ENCODE peak calls at places on chromosomes 16 and 17, in four cellular contexts. Q, K, M and R are unnamed samples.

GRCh38 chr17:74777884-74778490 is 1.8 kb upstream of the NAT9 start:
- DNase-seq in Q (no peak), K (no peak), M (no peak), R (no peak)

GRCh38 chr16:86134802-86135461 is 236.0 kb downstream of the IRF8 start:
- DNase-seq in Q (no peak), K (peak; percentile 81), M (no peak), R (no peak)

GRCh38 chr17:57612202-57613071 is 132.7 kb downstream of the CCDC182 start:
- DNase-seq in Q (no peak), K (no peak), M (no peak), R (no peak)

GRCh38 chr16:14155572-14156213 is 84.6 kb downstream of the MRTFB start:
- DNase-seq in Q (peak; percentile 7), K (no peak), M (no peak), R (no peak)

GRCh38 chr16:14502932-14503741 is 126.9 kb downstream of the PARN start:
- DNase-seq in Q (no peak), K (no peak), M (no peak), R (no peak)

GRCh38 chr16:54342966-54343365 is 56.4 kb upstream of the IRX3 start:
- DNase-seq in Q (peak; percentile 37), K (no peak), M (no peak), R (no peak)

GRCh38 chr16:31365131-31365865 is 10.3 kb downstream of the ITGAX start:
- DNase-seq in Q (no peak), K (no peak), M (no peak), R (no peak)

GRCh38 chr17:31907342-31907975 is 6.0 kb upstream of the UTP6 start:
- DNase-seq in Q (peak; percentile 77), K (no peak), M (no peak), R (peak; percentile 45)

GRCh38 chr17:21171309-21171922 is 42.5 kb downstream of the TMEM11 start:
- DNase-seq in Q (no peak), K (no peak), M (no peak), R (no peak)

GRCh38 chr16:47774661-47775060 is 313.5 kb downstream of the PHKB start:
- DNase-seq in Q (peak; percentile 26), K (peak; percentile 48), M (no peak), R (no peak)

DNA sequence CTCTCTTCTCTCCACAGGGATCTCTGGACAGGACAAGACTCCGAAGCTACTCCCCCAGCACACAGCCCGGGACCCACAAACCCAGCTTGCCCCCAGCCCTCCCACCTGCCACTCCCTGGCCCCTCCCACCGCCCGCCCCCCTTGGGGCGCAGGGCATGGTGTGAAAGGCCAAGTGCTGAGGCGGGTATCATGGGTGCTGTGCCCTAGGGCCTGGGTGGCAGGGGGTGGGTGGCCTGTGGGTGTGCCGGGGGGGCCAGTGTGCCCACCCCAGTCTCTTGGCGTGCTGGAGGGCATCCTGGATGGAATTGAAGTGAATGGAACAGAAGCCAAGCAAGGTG is 11.4 kb downstream of the THRA start:
- DNase-seq in Q (no peak), K (no peak), M (no peak), R (no peak)
- H3K4me1 ChIP-seq in Q (peaks cover 79% of the 10 kb centered on the region), K (peaks cover 40% of the 10 kb centered on the region), M (peaks cover 89% of the 10 kb centered on the region), R (peaks cover 15% of the 10 kb centered on the region)

GRCh38 chr17:80313160-80313829 is 52.6 kb downstream of the RNF213 start:
- DNase-seq in Q (no peak), K (no peak), M (no peak), R (no peak)

GRCh38 chr17:80312621-80313135 is 52.0 kb downstream of the RNF213 start:
- DNase-seq in Q (no peak), K (no peak), M (no peak), R (peak; percentile 53)

GRCh38 chr17:80307994-80308671 is 47.5 kb downstream of the RNF213 start:
- DNase-seq in Q (no peak), K (no peak), M (no peak), R (peak; percentile 53)

GRCh38 chr17:80311216-80311827 is 50.7 kb downstream of the RNF213 start:
- DNase-seq in Q (no peak), K (no peak), M (no peak), R (peak; percentile 44)

DNA sequence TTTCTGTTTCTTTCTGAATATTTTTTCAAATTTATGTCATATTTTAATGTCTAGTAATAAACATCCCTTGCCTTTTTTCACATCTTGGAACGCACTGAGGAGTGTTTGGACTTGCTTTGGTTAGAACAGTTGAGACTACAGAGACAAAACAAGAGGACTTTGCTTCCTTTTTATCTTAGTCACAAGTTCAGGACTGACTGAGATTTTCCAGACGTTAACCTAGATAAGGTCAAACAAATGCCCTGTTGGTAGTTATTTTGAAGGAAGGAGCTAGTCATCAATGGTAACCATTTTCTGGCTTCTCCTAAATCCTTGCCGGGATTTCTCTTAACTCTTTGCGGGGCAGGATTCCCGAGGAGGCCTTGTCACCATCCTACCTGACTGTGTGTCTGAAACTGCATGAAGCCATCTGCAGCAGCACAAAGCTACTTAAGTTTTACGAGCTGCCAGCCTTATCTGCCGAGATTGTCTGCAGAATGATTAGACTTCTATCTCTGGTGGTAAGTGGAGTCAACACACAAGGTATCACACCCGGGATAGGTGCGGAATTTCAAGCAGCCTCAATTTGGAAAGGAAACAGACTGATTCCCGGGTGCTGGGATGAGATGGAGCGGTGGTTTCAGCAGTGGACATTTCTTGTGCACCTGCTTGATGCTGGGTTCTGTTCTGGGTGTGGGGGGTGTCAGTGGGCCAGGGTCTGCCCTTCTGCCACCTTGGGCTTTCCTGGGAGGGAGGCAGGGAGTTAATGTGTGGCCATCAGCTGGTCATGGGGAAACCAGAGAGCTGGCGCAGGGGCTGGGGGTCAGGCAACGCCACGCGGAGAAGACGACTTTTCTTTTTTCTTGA is 48.2 kb downstream of the RNF213 start:
- DNase-seq in Q (no peak), K (no peak), M (no peak), R (no peak)
- H3K4me3 ChIP-seq in Q (no peak overlapping the region), K (no peak overlapping the region), M (no peak overlapping the region), R (no peak overlapping the region)

GRCh38 chr17:64687959-64688358 is 25.9 kb upstream of the SMURF2 start:
- DNase-seq in Q (no peak), K (no peak), M (no peak), R (no peak)
- H3K4me1 ChIP-seq in Q (peaks cover 10% of the 10 kb centered on the region), K (peaks cover 58% of the 10 kb centered on the region), M (no peaks in the 10 kb centered on the region), R (no peaks in the 10 kb centered on the region)

GRCh38 chr16:58815188-58815888 is 81.2 kb upstream of the GOT2 start:
- DNase-seq in Q (no peak), K (no peak), M (no peak), R (no peak)

GRCh38 chr16:58820359-58820758 is 86.2 kb upstream of the GOT2 start:
- DNase-seq in Q (no peak), K (no peak), M (no peak), R (no peak)

GRCh38 chr16:58809213-58809612 is 75.1 kb upstream of the GOT2 start:
- DNase-seq in Q (no peak), K (no peak), M (no peak), R (no peak)

DNA sequence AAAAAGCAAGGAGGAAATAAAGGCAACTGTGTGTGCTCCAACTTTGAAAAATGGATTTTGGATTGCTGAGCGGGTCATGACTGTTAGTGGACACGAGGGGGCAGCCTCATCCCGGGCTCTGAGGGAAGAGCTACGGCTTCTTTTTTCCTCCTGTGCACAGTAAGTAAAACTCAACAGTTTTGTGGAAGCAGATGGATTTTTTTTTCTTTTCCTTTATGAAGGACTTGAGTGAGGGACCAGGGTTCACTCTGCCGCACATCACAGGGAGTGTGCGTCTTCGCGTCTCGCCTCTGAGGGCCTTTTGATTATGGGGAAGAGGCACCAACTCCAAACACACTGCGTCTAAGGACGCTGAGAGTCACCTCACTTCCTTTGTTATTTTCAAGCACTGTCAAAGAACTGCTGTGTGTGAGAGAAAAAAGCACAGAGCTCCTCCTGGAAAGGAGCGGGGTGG is 80.3 kb upstream of the GOT2 start:
- DNase-seq in Q (peak; percentile 77), K (no peak), M (peak; percentile 23), R (peak; percentile 24)
- H3K4me3 ChIP-seq in Q (peak overlapping the region; percentile 67), K (no peak overlapping the region), M (peak overlapping the region; percentile 54), R (peak overlapping the region; percentile 29)

GRCh38 chr16:593406-593805 is 3.5 kb downstream of the RAB40C start:
- DNase-seq in Q (no peak), K (no peak), M (no peak), R (no peak)
- H3K4me1 ChIP-seq in Q (peaks cover 27% of the 10 kb centered on the region), K (peaks cover 10% of the 10 kb centered on the region), M (peaks cover 46% of the 10 kb centered on the region), R (peaks cover 34% of the 10 kb centered on the region)

DNA sequence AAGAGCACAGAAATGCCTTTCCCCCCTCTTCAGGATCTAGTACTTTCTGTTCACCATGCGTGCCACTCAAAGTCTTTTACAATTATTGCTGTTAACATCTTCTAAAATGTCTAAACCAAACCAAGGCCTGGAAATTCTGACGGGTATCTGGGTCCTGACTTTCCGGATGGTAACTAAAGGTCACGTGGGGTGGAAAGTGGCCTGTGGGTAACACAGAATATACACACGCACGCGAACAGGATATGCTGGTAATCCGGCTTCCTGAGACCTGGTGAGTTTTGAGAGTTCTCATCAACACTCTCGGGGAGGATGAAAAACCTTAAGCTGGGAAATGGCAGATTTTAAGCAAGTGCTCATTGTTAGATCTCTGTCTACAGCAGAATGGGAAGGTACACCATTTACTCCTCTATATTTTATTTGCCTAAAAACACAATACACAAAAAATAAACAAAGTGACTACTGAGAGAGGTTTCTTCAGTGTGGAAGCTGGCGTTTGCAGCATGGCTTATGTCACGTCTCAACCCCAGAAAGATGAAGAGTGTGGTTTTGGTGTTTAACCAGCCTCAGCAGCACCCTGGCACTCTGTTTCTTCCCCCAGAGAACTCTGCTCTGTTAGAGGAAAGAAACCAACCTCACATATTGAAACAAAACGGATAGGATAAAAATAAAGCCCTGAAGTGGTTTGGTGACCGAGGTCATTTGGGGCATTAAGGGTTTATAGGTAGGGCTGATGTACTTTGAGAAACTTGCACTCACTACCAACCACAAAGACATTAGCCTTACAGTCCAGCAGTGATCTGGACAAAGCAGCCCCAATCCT is 37.3 kb downstream of the SMG6 start:
- DNase-seq in Q (no peak), K (no peak), M (no peak), R (no peak)
- H3K4me3 ChIP-seq in Q (no peak overlapping the region), K (no peak overlapping the region), M (no peak overlapping the region), R (no peak overlapping the region)

DNA sequence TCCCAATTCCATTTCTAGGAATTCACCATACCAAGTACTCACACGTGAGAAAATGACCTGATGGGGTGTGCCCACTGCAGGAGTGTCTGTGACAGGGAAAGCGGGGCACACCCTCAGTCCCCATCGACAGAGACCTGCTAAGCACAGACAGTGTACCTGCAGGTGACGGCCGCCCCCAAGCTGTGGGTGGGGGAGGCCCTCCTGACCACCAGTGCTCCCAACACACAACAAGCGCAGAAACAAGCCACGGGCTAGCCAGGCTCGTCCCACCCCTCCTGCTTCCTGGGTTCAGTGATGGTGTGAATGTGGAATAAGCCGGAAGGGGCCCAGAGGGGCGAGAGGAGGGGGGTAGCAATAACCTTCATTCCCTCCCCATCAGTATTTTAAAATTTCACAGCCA is 31.9 kb downstream of the ZCCHC14 start:
- DNase-seq in Q (no peak), K (no peak), M (no peak), R (no peak)
- H3K4me1 ChIP-seq in Q (peaks cover 77% of the 10 kb centered on the region), K (peaks cover 51% of the 10 kb centered on the region), M (peaks cover 71% of the 10 kb centered on the region), R (no peaks in the 10 kb centered on the region)